ENCODE peak calls at places on chromosomes 12 and 14, in four cellular contexts. One of them, this sample, is unnamed.

GRCh38 chr14:95173518-95173917 is 16.2 kb upstream of the DICER1 start:
- DNase-seq in HCT116: no peak
- DNase-seq in K562: no peak
- DNase-seq in HepG2: no peak
- DNase-seq in this sample: no peak

GRCh38 chr12:91133871-91134270 is 22.6 kb upstream of the LUM start:
- DNase-seq in HCT116: no peak
- DNase-seq in K562: no peak
- DNase-seq in HepG2: no peak
- DNase-seq in this sample: no peak

GRCh38 chr12:101680240-101680639 is 17.2 kb upstream of the CHPT1 start:
- DNase-seq in HCT116: no peak
- DNase-seq in K562: no peak
- DNase-seq in HepG2: no peak
- DNase-seq in this sample: no peak

GRCh38 chr12:56808954-56809353 is 45.8 kb downstream of the HSD17B6 start:
- DNase-seq in HCT116: no peak
- DNase-seq in K562: no peak
- DNase-seq in HepG2: no peak
- DNase-seq in this sample: no peak

GRCh38 chr14:92931681-92932447 is 8.9 kb downstream of the CHGA start:
- DNase-seq in HCT116: no peak
- DNase-seq in K562: no peak
- DNase-seq in HepG2: no peak
- DNase-seq in this sample: no peak

GRCh38 chr12:3204716-3205617 is 127.8 kb downstream of the TSPAN9 start:
- DNase-seq in HCT116: no peak
- DNase-seq in K562: no peak
- DNase-seq in HepG2: no peak
- DNase-seq in this sample: no peak

GRCh38 chr12:59834659-59835474 is 239.0 kb downstream of the SLC16A7 start:
- DNase-seq in HCT116: peak; percentile 13
- DNase-seq in K562: peak; percentile 1
- DNase-seq in HepG2: peak; percentile 5
- DNase-seq in this sample: no peak

GRCh38 chr14:53621986-53622385 is 334.6 kb downstream of the BMP4 start:
- DNase-seq in HCT116: no peak
- DNase-seq in K562: no peak
- DNase-seq in HepG2: no peak
- DNase-seq in this sample: no peak

DNA sequence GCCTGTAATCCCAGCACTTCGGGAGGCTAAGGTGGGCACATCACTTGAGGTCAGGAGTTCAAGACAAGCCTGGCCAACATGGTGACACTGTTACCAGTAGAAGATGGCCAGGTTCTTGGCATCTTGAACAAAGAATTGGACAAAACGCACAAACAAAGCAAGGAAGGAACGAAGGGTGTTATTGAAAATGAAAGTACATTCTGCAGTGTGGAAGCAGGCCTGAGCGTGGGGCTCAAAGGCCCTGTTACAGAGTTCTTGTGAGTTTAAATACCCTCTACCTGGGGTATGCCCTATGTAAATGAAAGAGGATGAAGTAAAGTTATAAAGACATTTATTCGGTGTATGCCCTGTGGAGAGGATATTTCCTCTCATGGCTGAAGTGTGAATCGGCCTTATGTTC is 20.8 kb upstream of the CDK17 start:
- DNase-seq in HCT116: no peak
- DNase-seq in K562: no peak
- DNase-seq in HepG2: no peak
- DNase-seq in this sample: no peak
- H3K27ac ChIP-seq in HCT116: no peak overlapping the region
- H3K27ac ChIP-seq in K562: no peak overlapping the region
- H3K27ac ChIP-seq in HepG2: no peak overlapping the region
- H3K27ac ChIP-seq in this sample: peak overlapping the region; percentile 20

GRCh38 chr14:55889124-55889523 is 229.1 kb upstream of the PELI2 start:
- DNase-seq in HCT116: no peak
- DNase-seq in K562: no peak
- DNase-seq in HepG2: no peak
- DNase-seq in this sample: no peak
- TF ChIP-seq TCF7L2 in HCT116: no peak
- TF ChIP-seq TCF7L2 in K562: no peak
- TF ChIP-seq TCF7L2 in HepG2: no peak
- TF ChIP-seq TCF7L2 in this sample: no peak

GRCh38 chr12:49697808-49698207 is 9.4 kb downstream of the FMNL3 start:
- DNase-seq in HCT116: no peak
- DNase-seq in K562: no peak
- DNase-seq in HepG2: no peak
- DNase-seq in this sample: no peak
- H3K27ac ChIP-seq in HCT116: no peak overlapping the region
- H3K27ac ChIP-seq in K562: no peak overlapping the region
- H3K27ac ChIP-seq in HepG2: no peak overlapping the region
- H3K27ac ChIP-seq in this sample: no peak overlapping the region

GRCh38 chr14:22084393-22085281 is 411.0 kb upstream of the OR4E1 start:
- DNase-seq in HCT116: peak; percentile 49
- DNase-seq in K562: peak; percentile 31
- DNase-seq in HepG2: peak; percentile 76
- DNase-seq in this sample: no peak
- TF ChIP-seq TCF7L2 in HCT116: no peak
- TF ChIP-seq TCF7L2 in K562: no peak
- TF ChIP-seq TCF7L2 in HepG2: no peak
- TF ChIP-seq TCF7L2 in this sample: no peak

This sample was measured in Panc1.